ENCODE peak calls at places on chromosome 7, in nine cellular contexts. S, O, H, A, U, I, F, D and B are unnamed samples.
A peak's percentile ranks its signal among the peaks of the same experiment; 100 is the strongest.

GRCh38 chr7:125605241-125605640 is 675.6 kb upstream of the POT1 start:
- DNase-seq in S (no peak), O (no peak), H (peak; percentile 62), A (no peak), U (no peak), I (no peak), F (peak; percentile 20), D (no peak), B (peak; percentile 13)

GRCh38 chr7:112453505-112454171 is 3.4 kb downstream of the IFRD1 start:
- DNase-seq in S (no peak), O (no peak), H (no peak), A (no peak), U (no peak), I (no peak), F (peak; percentile 55), D (no peak), B (no peak)

GRCh38 chr7:50267525-50268041 is 36.9 kb upstream of the IKZF1 start:
- DNase-seq in S (no peak), O (no peak), H (no peak), A (no peak), U (no peak), I (no peak), F (no peak), D (no peak), B (no peak)

GRCh38 chr7:98221611-98222532 is 10.6 kb downstream of the BHLHA15 start:
- DNase-seq in S (no peak), O (no peak), H (no peak), A (no peak), U (no peak), I (no peak), F (no peak), D (no peak), B (no peak)

GRCh38 chr7:116628971-116629586 is 42.9 kb upstream of the MET start:
- DNase-seq in S (peak; percentile 30), O (no peak), H (peak; percentile 4), A (no peak), U (no peak), I (no peak), F (peak; percentile 61), D (no peak), B (no peak)

GRCh38 chr7:256461-256940 is 33.5 kb upstream of the FOXL3 start:
- DNase-seq in S (no peak), O (no peak), H (no peak), A (no peak), U (no peak), I (no peak), F (no peak), D (no peak), B (no peak)

GRCh38 chr7:95585426-95585789 is 10.9 kb downstream of the PDK4 start:
- DNase-seq in S (no peak), O (no peak), H (no peak), A (no peak), U (no peak), I (no peak), F (no peak), D (no peak), B (no peak)

GRCh38 chr7:101815826-101816488 is 1.5 kb upstream of the CUX1 start:
- DNase-seq in S (no peak), O (peak; percentile 22), H (peak; percentile 60), A (peak; percentile 65), U (peak; percentile 91), I (peak; percentile 65), F (peak; percentile 79), D (peak; percentile 75), B (peak; percentile 59)

GRCh38 chr7:6579446-6579845 is 2.2 kb downstream of the ZDHHC4 start:
- DNase-seq in S (no peak), O (no peak), H (peak; percentile 27), A (no peak), U (no peak), I (peak; percentile 15), F (peak; percentile 8), D (no peak), B (no peak)

GRCh38 chr7:76281706-76282343 is 20.6 kb upstream of the HSPB1 start:
- DNase-seq in S (no peak), O (no peak), H (no peak), A (no peak), U (no peak), I (no peak), F (no peak), D (no peak), B (no peak)

GRCh38 chr7:220151-220841 is 27.9 kb downstream of the FAM20C start:
- DNase-seq in S (no peak), O (no peak), H (no peak), A (no peak), U (peak; percentile 88), I (no peak), F (no peak), D (peak; percentile 23), B (no peak)

GRCh38 chr7:44961844-44962482 is 16.9 kb downstream of the MYO1G start:
- DNase-seq in S (no peak), O (no peak), H (no peak), A (no peak), U (no peak), I (no peak), F (no peak), D (no peak), B (no peak)

GRCh38 chr7:102061354-102061945 is 225.2 kb upstream of the SH2B2 start:
- DNase-seq in S (no peak), O (no peak), H (no peak), A (no peak), U (no peak), I (no peak), F (no peak), D (no peak), B (no peak)

GRCh38 chr7:151012031-151012692 is 12.1 kb downstream of the ATG9B start:
- DNase-seq in S (no peak), O (no peak), H (no peak), A (no peak), U (no peak), I (no peak), F (peak; percentile 15), D (no peak), B (no peak)

GRCh38 chr7:144853542-144853941 is 17.7 kb upstream of the TPK1 start:
- DNase-seq in S (peak; percentile 27), O (no peak), H (no peak), A (no peak), U (no peak), I (no peak), F (no peak), D (no peak), B (no peak)

GRCh38 chr7:4606776-4607175 is 75.3 kb upstream of the FOXK1 start:
- DNase-seq in S (no peak), O (no peak), H (no peak), A (no peak), U (no peak), I (no peak), F (peak; percentile 29), D (no peak), B (no peak)

GRCh38 chr7:38831262-38831661 is 77.7 kb downstream of the VPS41 start:
- DNase-seq in S (no peak), O (no peak), H (no peak), A (no peak), U (no peak), I (no peak), F (no peak), D (no peak), B (no peak)

GRCh38 chr7:157238087-157238486 is 98.7 kb upstream of the DNAJB6 start:
- DNase-seq in S (no peak), O (no peak), H (no peak), A (no peak), U (no peak), I (no peak), F (no peak), D (no peak), B (no peak)

GRCh38 chr7:137820677-137821420 is 25.9 kb downstream of the DGKI start:
- DNase-seq in S (no peak), O (no peak), H (peak; percentile 60), A (no peak), U (peak; percentile 87), I (no peak), F (peak; percentile 91), D (no peak), B (peak; percentile 68)

GRCh38 chr7:875476-876076 is 778 bp upstream of the GET4 start:
- DNase-seq in S (no peak), O (no peak), H (no peak), A (no peak), U (peak; percentile 81), I (no peak), F (no peak), D (no peak), B (no peak)

GRCh38 chr7:41881313-41882130 is 178.6 kb upstream of the INHBA start:
- DNase-seq in S (no peak), O (peak; percentile 59), H (peak; percentile 78), A (peak; percentile 29), U (no peak), I (peak; percentile 73), F (peak; percentile 39), D (no peak), B (no peak)

GRCh38 chr7:91288208-91288824 is 24.1 kb downstream of the FZD1 start:
- DNase-seq in S (no peak), O (no peak), H (peak; percentile 31), A (no peak), U (peak; percentile 49), I (no peak), F (no peak), D (peak; percentile 70), B (no peak)

GRCh38 chr7:37385787-37386186 is 62.9 kb downstream of the ELMO1 start:
- DNase-seq in S (no peak), O (no peak), H (no peak), A (no peak), U (no peak), I (peak; percentile 51), F (no peak), D (no peak), B (no peak)

GRCh38 chr7:36911788-36912187 is 187.5 kb upstream of the AOAH start:
- DNase-seq in S (no peak), O (no peak), H (no peak), A (no peak), U (peak; percentile 96), I (no peak), F (peak; percentile 30), D (no peak), B (no peak)

GRCh38 chr7:19772858-19773337 is 519 bp downstream of the TMEM196 start:
- DNase-seq in S (peak; percentile 25), O (no peak), H (peak; percentile 27), A (no peak), U (no peak), I (no peak), F (peak; percentile 60), D (peak; percentile 65), B (peak; percentile 36)

GRCh38 chr7:142557971-142558582 is 191.2 kb upstream of the PRSS1 start:
- DNase-seq in S (no peak), O (no peak), H (peak; percentile 73), A (peak; percentile 30), U (peak; percentile 23), I (no peak), F (peak; percentile 41), D (peak; percentile 62), B (no peak)

GRCh38 chr7:3092468-3092867 is 48.8 kb upstream of the CARD11 start:
- DNase-seq in S (no peak), O (peak; percentile 50), H (peak; percentile 27), A (peak; percentile 50), U (no peak), I (peak; percentile 70), F (no peak), D (no peak), B (no peak)

GRCh38 chr7:5230272-5231067 is 40.4 kb downstream of the WIPI2 start:
- DNase-seq in S (no peak), O (no peak), H (no peak), A (no peak), U (no peak), I (no peak), F (no peak), D (no peak), B (no peak)

GRCh38 chr7:70183278-70183677 is 585.0 kb downstream of the AUTS2 start:
- DNase-seq in S (no peak), O (no peak), H (no peak), A (no peak), U (peak; percentile 98), I (no peak), F (peak; percentile 17), D (no peak), B (no peak)

GRCh38 chr7:32586291-32587221 is 91.3 kb downstream of the AVL9 start:
- DNase-seq in S (no peak), O (no peak), H (peak; percentile 96), A (no peak), U (no peak), I (peak; percentile 79), F (peak; percentile 95), D (peak; percentile 14), B (peak; percentile 97)

GRCh38 chr7:42573904-42574692 is 337.1 kb upstream of the GLI3 start:
- DNase-seq in S (no peak), O (no peak), H (no peak), A (no peak), U (no peak), I (no peak), F (peak; percentile 16), D (no peak), B (no peak)